ENCODE peak calls at places on chromosomes 7 and 10, in four cellular contexts. L is transverse colon, S is spleen, R is HCT116. N is an unnamed sample.

GRCh38 chr7:102404005-102404861 is 8.1 kb downstream of the PRKRIP1 start:
- DNase-seq in L (peak; percentile 28), S (peak; percentile 85), R (peak; percentile 35), N (no peak)

GRCh38 chr7:50502001-50502684 is 52.0 kb upstream of the FIGNL1 start:
- DNase-seq in L (peak; percentile 55), S (peak; percentile 53), R (no peak), N (no peak)

GRCh38 chr7:99693427-99694200 is 13.8 kb upstream of the CYP3A5 start:
- DNase-seq in L (peak; percentile 23), S (no peak), R (no peak), N (no peak)

GRCh38 chr10:26517141-26517890 is 79.2 kb downstream of the APBB1IP start:
- DNase-seq in L (no peak), S (no peak), R (no peak), N (no peak)

GRCh38 chr7:911791-912480 is 35.6 kb downstream of the GET4 start:
- DNase-seq in L (no peak), S (no peak), R (no peak), N (no peak)

GRCh38 chr7:136064098-136064497 is 86.9 kb upstream of the MTPN start:
- DNase-seq in L (no peak), S (no peak), R (no peak), N (no peak)

GRCh38 chr10:16274911-16275310 is 161.9 kb upstream of the PTER start:
- DNase-seq in L (no peak), S (no peak), R (no peak), N (no peak)

GRCh38 chr10:101054351-101054750 is 7.4 kb upstream of the KAZALD1 start:
- DNase-seq in L (no peak), S (no peak), R (no peak), N (no peak)

GRCh38 chr7:156001496-156002260 is 189.4 kb upstream of the SHH start:
- DNase-seq in L (no peak), S (no peak), R (no peak), N (no peak)

GRCh38 chr10:44933922-44934321 is 22.8 kb downstream of the TMEM72 start:
- DNase-seq in L (no peak), S (peak; percentile 8), R (no peak), N (no peak)

GRCh38 chr10:44936314-44936975 is 23.2 kb upstream of the RASSF4 start:
- DNase-seq in L (no peak), S (peak; percentile 54), R (no peak), N (no peak)

GRCh38 chr10:44934416-44935200 is 23.5 kb downstream of the TMEM72 start:
- DNase-seq in L (no peak), S (peak; percentile 67), R (no peak), N (no peak)

GRCh38 chr10:44935961-44936285 is 23.7 kb upstream of the RASSF4 start:
- DNase-seq in L (no peak), S (peak; percentile 8), R (no peak), N (no peak)

GRCh38 chr10:44935201-44935960 is 24.2 kb upstream of the RASSF4 start:
- DNase-seq in L (no peak), S (peak; percentile 66), R (no peak), N (no peak)
- TF ChIP-seq POLR2AphosphoS5 in L (no peak), S (no peak), R (no peak), N (no peak)

DNA sequence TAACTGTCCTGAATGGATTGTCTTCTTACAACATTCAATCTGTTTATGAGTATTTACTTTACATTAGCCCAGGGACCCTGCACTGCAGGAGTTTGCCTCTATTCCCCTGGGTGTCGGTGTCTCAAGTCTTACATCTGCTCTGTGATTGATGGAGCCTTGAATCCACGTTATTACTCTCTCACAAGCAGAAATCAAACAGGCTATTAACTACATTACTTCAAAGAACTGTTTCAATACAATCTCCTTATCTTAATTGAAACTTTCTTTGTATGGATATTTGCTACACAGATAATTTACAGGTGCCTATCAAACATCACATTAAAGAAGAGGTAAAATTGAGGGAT is 3.1 kb upstream of the ARID5B start:
- DNase-seq in L (no peak), S (no peak), R (no peak), N (no peak)
- TF ChIP-seq POLR2AphosphoS5 in L (no peak), S (no peak), R (no peak), N (no peak)

DNA sequence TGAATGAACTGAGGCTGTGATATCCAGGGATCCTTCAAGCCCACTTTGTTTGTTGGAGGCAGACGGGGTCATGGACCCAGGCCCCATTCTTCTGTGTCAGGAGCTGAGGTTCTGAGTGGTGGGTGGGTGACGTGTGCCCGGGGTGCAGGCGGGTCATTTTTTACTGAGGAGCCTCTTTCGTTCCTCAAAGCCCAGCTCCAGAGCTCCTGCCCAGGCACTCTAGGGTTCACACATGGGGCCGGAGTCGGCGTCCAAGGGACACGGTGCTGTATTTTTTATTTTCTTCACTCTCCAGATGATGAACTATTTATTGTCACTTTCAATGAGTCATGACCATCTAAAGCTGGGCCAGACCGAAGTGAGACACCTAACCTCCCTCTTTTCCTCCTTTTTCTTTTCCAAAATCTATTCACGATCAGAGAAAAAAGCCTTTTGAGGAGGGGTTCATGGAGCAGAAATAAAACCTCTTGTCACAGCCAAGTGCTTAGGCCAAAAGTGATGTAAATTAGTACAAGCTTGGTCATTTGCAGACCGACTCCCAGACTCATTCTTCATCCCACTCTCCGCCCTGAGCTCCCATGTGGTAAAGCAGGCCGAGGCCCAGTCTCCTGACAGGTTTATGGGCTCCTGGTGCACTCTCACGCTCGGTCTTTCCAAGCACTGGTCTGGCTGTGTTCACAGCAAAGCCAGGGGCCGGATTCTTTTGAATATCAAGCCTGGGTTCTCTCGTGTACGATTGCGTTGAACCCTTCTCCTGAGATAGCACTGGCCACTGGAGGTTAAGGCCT is 41.4 kb upstream of the PITRM1 start:
- DNase-seq in L (peak; percentile 31), S (no peak), R (no peak), N (no peak)
- TF ChIP-seq POLR2AphosphoS5 in L (no peak), S (no peak), R (no peak), N (no peak)

GRCh38 chr7:94396606-94397005 is 1.9 kb downstream of the COL1A2 start:
- DNase-seq in L (no peak), S (no peak), R (no peak), N (no peak)
- TF ChIP-seq POLR2AphosphoS5 in L (peak; percentile 52), S (no peak), R (no peak), N (no peak)

GRCh38 chr7:130823060-130823459 is 89.1 kb upstream of the KLF14 start:
- DNase-seq in L (no peak), S (no peak), R (no peak), N (no peak)

GRCh38 chr7:130829415-130829814 is 95.4 kb upstream of the KLF14 start:
- DNase-seq in L (no peak), S (no peak), R (no peak), N (no peak)

GRCh38 chr7:130822642-130823041 is 88.6 kb upstream of the KLF14 start:
- DNase-seq in L (no peak), S (no peak), R (no peak), N (no peak)

GRCh38 chr7:130821864-130822263 is 87.9 kb upstream of the KLF14 start:
- DNase-seq in L (no peak), S (no peak), R (no peak), N (no peak)

DNA sequence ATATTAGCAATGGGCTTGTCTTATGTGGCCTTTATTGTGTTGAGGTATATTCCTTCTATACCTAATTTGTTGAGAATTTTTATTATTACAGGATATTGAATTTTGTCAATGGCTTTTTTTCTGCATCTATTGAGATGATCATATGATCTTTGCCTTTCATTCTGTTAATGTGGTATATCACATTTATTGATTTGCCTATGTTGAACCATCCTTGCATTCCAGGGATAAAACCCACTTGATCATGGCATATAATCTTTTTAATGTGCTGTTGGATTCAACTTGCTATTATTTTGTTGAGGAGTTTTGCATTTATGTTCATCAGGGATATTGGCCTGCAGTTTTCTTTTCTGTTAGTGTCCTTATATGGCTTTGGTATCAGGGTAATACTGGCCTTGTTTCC is 91.8 kb upstream of the KLF14 start:
- DNase-seq in L (no peak), S (no peak), R (no peak), N (no peak)
- TF ChIP-seq POLR2AphosphoS5 in L (no peak), S (no peak), R (no peak), N (no peak)

GRCh38 chr10:103850572-103850895 is 4.8 kb downstream of the SH3PXD2A start:
- DNase-seq in L (no peak), S (no peak), R (no peak), N (no peak)
- TF ChIP-seq POLR2AphosphoS5 in L (no peak), S (no peak), R (no peak), N (no peak)

N was measured in prostate gland.